ENCODE peak calls at places on chromosomes 6 and 20, in nine cellular contexts. A is activated CD4-positive, alpha-beta T cell treated with anti-CD3 and anti-CD28 coated beads, Interleukin-2, amount 50 U/mL, for 24 hours; N is RWPE1; G is T follicular helper cell; B is T-helper 9 cell; D is glutamatergic neuron; C is endothelial cell; R is fibroblast of mammary gland; K is activated T-helper 1 cell treated with anti-CD3 and anti-CD28 coated beads, Interleukin-12 subunit alpha, Interleukin-12 subunit beta, Interleukin-2, Interleukin-4 antibody, amounts not matched to agents 30 ng/mL and 10 ng/mL and 1 ng/mL, durations not matched to agents 14 hours and 24 hours and 36 hours. H is an unnamed sample.

GRCh38 chr6:67888886-67889681 is 746.0 kb upstream of the ADGRB3 start:
- DNase-seq in A (no peak), N (no peak), G (no peak), B (no peak), D (no peak), C (no peak), R (no peak), K (no peak), H (no peak)

GRCh38 chr6:35044145-35044745 is 96.9 kb downstream of the TCP11 start:
- DNase-seq in A (no peak), N (no peak), G (no peak), B (no peak), D (no peak), C (no peak), R (peak), K (no peak), H (no peak)

GRCh38 chr6:43933111-43933885 is 163.3 kb downstream of the VEGFA start:
- DNase-seq in A (no peak), N (no peak), G (no peak), B (no peak), D (no peak), C (no peak), R (no peak), K (no peak), H (no peak)

GRCh38 chr6:45423111-45423900 is 45.6 kb upstream of the SUPT3H start:
- DNase-seq in A (peak), N (no peak), G (no peak), B (peak), D (peak), C (peak), R (peak), K (peak), H (no peak)

GRCh38 chr20:54897787-54898186 is 422.4 kb downstream of the DOK5 start:
- DNase-seq in A (no peak), N (no peak), G (no peak), B (no peak), D (no peak), C (no peak), R (no peak), K (no peak), H (no peak)

GRCh38 chr6:44037847-44038542 is 89.3 kb downstream of the MRPL14 start:
- DNase-seq in A (no peak), N (no peak), G (no peak), B (no peak), D (peak), C (no peak), R (no peak), K (no peak), H (no peak)

GRCh38 chr20:50358959-50359358 is 151.2 kb upstream of the PTPN1 start:
- DNase-seq in A (no peak), N (no peak), G (no peak), B (no peak), D (no peak), C (no peak), R (no peak), K (no peak), H (no peak)

GRCh38 chr20:50308513-50309279 is 118.1 kb downstream of the CEBPB start:
- DNase-seq in A (no peak), N (peak), G (no peak), B (no peak), D (no peak), C (peak), R (peak), K (no peak), H (no peak)

GRCh38 chr20:36606171-36607116 is 865 bp downstream of the RAB5IF start:
- DNase-seq in A (no peak), N (peak), G (no peak), B (no peak), D (no peak), C (peak), R (peak), K (no peak), H (no peak)

GRCh38 chr6:142700676-142701185 is 244.2 kb downstream of the HIVEP2 start:
- DNase-seq in A (no peak), N (no peak), G (no peak), B (no peak), D (no peak), C (no peak), R (no peak), K (no peak), H (no peak)

GRCh38 chr20:8721098-8721497 is 347.8 kb upstream of the PLCB4 start:
- DNase-seq in A (no peak), N (peak), G (no peak), B (no peak), D (peak), C (peak), R (peak), K (no peak), H (no peak)

GRCh38 chr20:35568645-35569044 is 26.8 kb downstream of the ERGIC3 start:
- DNase-seq in A (no peak), N (peak), G (no peak), B (no peak), D (no peak), C (no peak), R (no peak), K (no peak), H (no peak)